ENCODE peak calls at places on chromosomes 3 and 15, in four cellular contexts. Q is neuronal stem cell, G is IMR-90, D is H9. L is an unnamed sample.

GRCh38 chr15:89912674-89913396 is at the start of gene ARPIN:
- DNase-seq in D (peak; percentile 58), Q (peak; percentile 48), G (peak; percentile 32), L (peak; percentile 50)

GRCh38 chr15:58330836-58331561 is 100.8 kb upstream of the LIPC start:
- DNase-seq in G (no peak), D (no peak), Q (no peak), L (peak; percentile 49)

GRCh38 chr15:90214553-90215205 is 13.5 kb downstream of the SEMA4B start:
- DNase-seq in Q (no peak), G (no peak), D (no peak), L (peak; percentile 25)

GRCh38 chr3:171640520-171641412 is 169.5 kb downstream of the PLD1 start:
- DNase-seq in Q (no peak), D (peak; percentile 35), G (peak; percentile 56), L (peak; percentile 64)

GRCh38 chr3:61877359-61877770 is 316.0 kb downstream of the PTPRG start:
- DNase-seq in Q (no peak), G (no peak), D (no peak), L (peak; percentile 8)

GRCh38 chr15:70111203-70112017 is 13.7 kb upstream of the TLE3 start:
- DNase-seq in D (peak; percentile 87), Q (peak; percentile 93), G (peak; percentile 73), L (peak; percentile 89)

GRCh38 chr3:99929409-99930139 is 111.9 kb downstream of the CMSS1 start:
- DNase-seq in D (no peak), Q (no peak), G (peak; percentile 59), L (no peak)

GRCh38 chr15:85758655-85758978 is 36.1 kb downstream of the KLHL25 start:
- DNase-seq in G (no peak), Q (no peak), D (no peak), L (no peak)

GRCh38 chr15:84874991-84875390 is 9.5 kb upstream of the SLC28A1 start:
- DNase-seq in Q (no peak), G (no peak), D (no peak), L (no peak)

GRCh38 chr3:139286241-139286640 is 57.6 kb upstream of the MRPS22 start:
- DNase-seq in Q (no peak), D (no peak), G (no peak), L (no peak)

GRCh38 chr3:138444104-138444503 is 9.7 kb downstream of the ESYT3 start:
- DNase-seq in G (no peak), Q (no peak), D (no peak), L (no peak)

GRCh38 chr3:12221663-12222062 is 63.0 kb upstream of the TIMP4 start:
- DNase-seq in D (no peak), Q (no peak), G (no peak), L (no peak)

GRCh38 chr15:62269504-62269903 is 104.4 kb upstream of the C2CD4B start:
- DNase-seq in Q (no peak), D (no peak), G (no peak), L (peak; percentile 32)

GRCh38 chr15:100032358-100033080 is 299.3 kb upstream of the LYSMD4 start:
- DNase-seq in D (no peak), Q (no peak), G (peak; percentile 22), L (no peak)

GRCh38 chr3:73480187-73480672 is 144.5 kb downstream of the PDZRN3 start:
- DNase-seq in D (no peak), G (no peak), Q (no peak), L (no peak)

GRCh38 chr3:126484662-126485061 is 9.0 kb upstream of the ZXDC start:
- DNase-seq in D (no peak), Q (no peak), G (no peak), L (no peak)

GRCh38 chr3:129343643-129344360 is 65.1 kb downstream of the HMCES start:
- DNase-seq in D (peak; percentile 77), Q (peak; percentile 39), G (no peak), L (peak; percentile 39)

GRCh38 chr15:39362832-39363561 is 217.9 kb upstream of the THBS1 start:
- DNase-seq in D (no peak), Q (no peak), G (peak; percentile 96), L (peak; percentile 14)

DNA sequence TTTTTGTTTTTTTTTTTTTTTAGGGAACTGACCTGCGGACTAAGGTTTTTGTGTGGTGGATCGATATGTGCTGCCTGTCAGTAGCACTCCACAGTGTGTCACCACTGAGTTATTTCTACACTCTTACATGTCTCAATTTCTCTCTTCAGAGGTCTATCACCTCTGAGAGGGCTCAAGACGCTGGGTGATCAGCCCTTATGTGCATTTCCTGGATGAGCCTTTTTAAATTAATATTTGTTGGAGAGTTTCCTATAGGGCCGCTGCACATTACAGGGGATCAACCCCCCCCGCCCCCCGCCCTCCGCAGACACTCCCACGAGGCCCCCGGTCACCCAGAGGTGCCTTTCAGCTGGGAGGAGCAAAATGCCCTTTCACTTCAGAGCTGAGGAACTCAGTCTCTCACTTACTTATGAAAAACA is 34.5 kb upstream of the AP4E1 start:
- DNase-seq in G (no peak), Q (no peak), D (no peak), L (no peak)
- H4K91ac ChIP-seq in G (no peak overlapping the region), Q (no peak overlapping the region), D (no peak overlapping the region), L (no peak overlapping the region)

GRCh38 chr3:187321766-187322165 is 30.2 kb upstream of the MASP1 start:
- DNase-seq in G (no peak), D (no peak), Q (no peak), L (no peak)

GRCh38 chr3:187318819-187319616 is 27.5 kb upstream of the MASP1 start:
- DNase-seq in D (peak; percentile 55), G (peak; percentile 73), Q (peak; percentile 59), L (peak; percentile 68)

GRCh38 chr3:187315872-187316271 is 24.3 kb upstream of the MASP1 start:
- DNase-seq in G (no peak), Q (no peak), D (no peak), L (no peak)

GRCh38 chr3:187314176-187314575 is 22.6 kb upstream of the MASP1 start:
- DNase-seq in G (no peak), D (no peak), Q (no peak), L (no peak)

DNA sequence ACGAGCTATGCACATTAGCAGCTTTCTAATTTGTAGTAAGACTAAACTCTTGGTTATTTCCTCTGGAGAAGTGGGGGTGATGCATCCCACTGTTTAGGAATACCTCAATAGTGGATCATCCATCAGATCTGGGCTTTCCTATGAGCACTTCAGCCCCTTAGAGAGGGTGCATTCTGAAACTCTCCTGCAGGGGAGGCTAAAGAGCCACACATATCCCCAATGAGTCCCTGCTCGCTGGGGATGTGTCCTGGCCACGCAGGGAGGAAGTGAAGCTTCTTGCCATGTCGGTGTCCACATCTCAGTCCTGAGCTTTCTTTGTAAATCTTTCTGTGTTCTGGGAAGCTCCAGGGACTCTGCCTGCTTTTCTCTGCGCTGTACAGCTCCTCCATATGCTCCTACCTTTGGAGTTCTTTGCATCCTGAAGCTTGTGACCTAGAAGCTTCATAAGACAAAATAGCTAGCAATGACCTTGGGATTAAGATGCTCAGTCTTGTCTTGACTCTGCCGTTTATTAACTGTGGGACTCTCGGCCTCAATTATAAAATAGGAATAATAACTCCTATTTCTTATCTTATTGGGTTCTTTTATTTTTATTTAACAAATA is 28.3 kb upstream of the MASP1 start:
- DNase-seq in G (peak; percentile 70), D (peak; percentile 85), Q (peak; percentile 75), L (peak; percentile 69)
- H2AFZ ChIP-seq in G (peak overlapping the region; percentile 38), D (no peak overlapping the region), Q (no peak overlapping the region), L (no peak overlapping the region)

DNA sequence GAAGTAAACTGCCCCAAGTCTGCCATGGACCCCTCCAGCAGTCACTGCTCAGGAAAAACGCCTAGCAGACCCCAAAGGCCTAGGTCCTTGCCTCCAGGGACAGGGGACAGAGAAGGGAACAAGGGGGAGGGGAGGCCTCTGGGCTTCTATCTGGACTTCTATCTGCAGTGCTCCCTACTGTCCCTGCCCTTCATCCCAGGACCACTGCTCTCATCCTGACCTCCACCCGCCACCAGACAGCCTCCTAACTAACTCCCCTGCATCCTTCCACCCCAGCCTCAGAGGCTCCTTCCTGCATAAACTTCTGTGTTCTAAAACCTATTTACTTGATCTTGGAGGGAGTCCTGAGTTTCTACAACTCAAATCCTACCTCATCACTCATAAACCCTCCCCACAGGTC is 25.4 kb downstream of the SEMA7A start:
- DNase-seq in G (no peak), Q (no peak), D (no peak), L (no peak)
- H4K91ac ChIP-seq in G (peak overlapping the region; percentile 99), Q (no peak overlapping the region), D (no peak overlapping the region), L (no peak overlapping the region)

DNA sequence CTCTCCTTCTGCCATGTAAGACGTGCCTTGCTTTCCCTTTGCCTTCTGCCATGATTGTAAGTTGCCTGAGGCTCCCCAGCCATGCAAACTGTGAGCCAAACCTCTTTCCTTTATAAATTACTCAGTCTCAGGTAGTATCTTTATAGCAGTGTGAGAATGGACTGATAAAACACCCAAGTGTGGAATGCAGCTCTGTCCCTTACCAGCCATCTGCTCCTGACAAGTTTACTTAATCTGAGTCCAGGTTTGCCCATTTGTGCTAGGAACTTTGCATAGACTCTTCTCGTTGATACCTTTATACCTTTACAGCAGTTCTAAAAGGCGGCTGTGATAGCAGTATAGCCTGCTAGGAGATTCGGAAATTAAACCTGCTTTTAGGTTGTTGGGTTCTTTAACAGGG is 48.1 kb downstream of the SLC25A26 start:
- DNase-seq in Q (no peak), D (no peak), G (no peak), L (no peak)
- H2AFZ ChIP-seq in Q (no peak overlapping the region), D (no peak overlapping the region), G (no peak overlapping the region), L (no peak overlapping the region)